ENCODE peak calls at places on chromosomes 2 and 18, in eight cellular contexts. J is AG10803, W is foreskin fibroblast, K is A673, S is Peyer's patch, L is cardiac muscle cell, U is astrocyte of the spinal cord, P is body of pancreas. Q is an unnamed sample.

GRCh38 chr2:100820346-100821254 is 661 bp downstream of the NPAS2 start:
- DNase-seq in J (no peak), W (peak; percentile 22), K (no peak), S (peak; percentile 64), L (no peak), U (no peak), P (peak; percentile 28), Q (peak; percentile 65)

GRCh38 chr18:64713284-64713683 is 564.4 kb upstream of the LINC00305 start:
- DNase-seq in J (no peak), W (no peak), K (no peak), S (peak; percentile 54), L (no peak), U (no peak), P (no peak), Q (no peak)

GRCh38 chr2:239801404-239802100 is 223.6 kb downstream of the NDUFA10 start:
- DNase-seq in J (no peak), W (no peak), K (no peak), S (peak; percentile 32), L (no peak), U (no peak), P (no peak), Q (peak; percentile 23)

GRCh38 chr2:171004363-171004762 is 75.3 kb downstream of the GORASP2 start:
- DNase-seq in J (no peak), W (no peak), K (no peak), S (no peak), L (no peak), U (no peak), P (no peak), Q (no peak)

GRCh38 chr2:135072125-135072997 is 20.3 kb downstream of the RAB3GAP1 start:
- DNase-seq in J (no peak), W (no peak), K (no peak), S (no peak), L (no peak), U (peak; percentile 44), P (no peak), Q (no peak)

GRCh38 chr2:37676274-37676673 is 4.8 kb upstream of the CDC42EP3 start:
- DNase-seq in J (no peak), W (peak; percentile 53), K (no peak), S (no peak), L (no peak), U (peak; percentile 79), P (no peak), Q (no peak)

GRCh38 chr2:32246911-32247310 is 17.8 kb downstream of the NLRC4 start:
- DNase-seq in J (no peak), W (no peak), K (no peak), S (peak; percentile 60), L (no peak), U (no peak), P (peak; percentile 71), Q (no peak)

GRCh38 chr18:10409041-10409440 is 45.4 kb upstream of the APCDD1 start:
- DNase-seq in J (no peak), W (no peak), K (no peak), S (no peak), L (no peak), U (no peak), P (no peak), Q (no peak)

GRCh38 chr2:95174031-95174430 is 8.4 kb downstream of the ZNF2 start:
- DNase-seq in J (no peak), W (no peak), K (no peak), S (no peak), L (no peak), U (no peak), P (no peak), Q (no peak)

GRCh38 chr2:2516386-2516785 is 185.3 kb upstream of the MYT1L start:
- DNase-seq in J (no peak), W (no peak), K (no peak), S (no peak), L (no peak), U (no peak), P (no peak), Q (no peak)

GRCh38 chr18:77177009-77177408 is 44.4 kb upstream of the MBP start:
- DNase-seq in J (peak; percentile 35), W (peak; percentile 41), K (no peak), S (no peak), L (no peak), U (peak; percentile 62), P (no peak), Q (no peak)

GRCh38 chr2:233414777-233415570 is 60.7 kb downstream of the DGKD start:
- DNase-seq in J (peak; percentile 39), W (peak; percentile 76), K (no peak), S (peak; percentile 81), L (no peak), U (peak; percentile 63), P (peak; percentile 23), Q (no peak)

GRCh38 chr2:127052771-127053691 is 53.9 kb downstream of the BIN1 start:
- DNase-seq in J (no peak), W (no peak), K (no peak), S (no peak), L (no peak), U (no peak), P (no peak), Q (no peak)

GRCh38 chr2:112646791-112647720 is 1.3 kb downstream of the SLC20A1 start:
- DNase-seq in J (no peak), W (no peak), K (peak; percentile 43), S (peak; percentile 51), L (peak; percentile 27), U (no peak), P (no peak), Q (no peak)

GRCh38 chr2:184067502-184067901 is 530.8 kb upstream of the ZNF804A start:
- DNase-seq in J (no peak), W (no peak), K (no peak), S (no peak), L (peak; percentile 5), U (no peak), P (peak; percentile 36), Q (no peak)

GRCh38 chr2:239433777-239434396 is 33.1 kb upstream of the HDAC4 start:
- DNase-seq in J (peak; percentile 21), W (peak; percentile 89), K (no peak), S (no peak), L (no peak), U (peak; percentile 32), P (no peak), Q (no peak)

DNA sequence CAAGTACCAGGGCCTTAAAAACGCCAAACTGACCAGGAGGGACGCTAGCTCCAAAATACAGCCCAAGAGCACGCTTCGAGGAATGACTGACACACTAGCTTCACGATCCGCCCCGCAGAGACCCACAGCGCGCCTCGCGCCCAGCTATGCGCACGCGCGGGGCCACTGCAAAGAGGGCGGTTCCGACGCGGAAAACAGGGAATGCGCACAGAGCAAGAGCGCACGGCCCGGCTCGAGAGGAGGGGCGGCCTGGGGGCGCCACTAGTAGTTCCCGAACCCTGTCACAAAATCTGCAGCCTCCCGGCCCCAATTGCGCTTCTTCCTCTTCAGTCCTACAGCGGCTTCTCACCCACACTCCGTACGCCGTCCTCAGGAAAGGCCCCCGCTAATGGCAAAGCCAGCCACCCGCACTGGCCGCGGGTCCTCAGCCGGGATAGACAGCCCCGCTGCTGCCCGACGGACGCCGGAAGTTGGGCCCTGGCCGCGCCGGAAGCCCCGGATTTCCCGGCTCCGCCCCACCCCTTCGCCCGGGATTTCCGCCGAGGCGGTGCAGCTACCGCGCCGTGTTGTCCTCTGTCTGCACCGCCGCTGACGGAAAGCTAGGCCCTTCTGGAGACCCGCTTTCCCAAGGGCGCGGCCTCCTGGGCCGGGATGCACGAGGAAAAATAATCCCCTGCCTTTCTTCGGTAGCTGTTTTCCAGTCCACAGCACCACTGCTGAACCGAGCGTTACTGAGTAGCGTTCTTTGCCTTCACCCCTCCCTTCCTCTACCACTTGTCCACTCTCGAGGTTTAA is at the start of gene HDHD2:
- DNase-seq in J (peak; percentile 70), W (peak; percentile 93), K (peak; percentile 94), S (peak; percentile 90), L (peak; percentile 86), U (peak; percentile 83), P (peak; percentile 83), Q (peak; percentile 94)
- H3K4me3 ChIP-seq in J (peak within 1 kb of the TSS; percentile 91), W (peak within 1 kb of the TSS; percentile 81), K (peak within 1 kb of the TSS; percentile 59), S (peak within 1 kb of the TSS; percentile 91), L (peak within 1 kb of the TSS; percentile 53), U (peak within 1 kb of the TSS; percentile 80), P (peak within 1 kb of the TSS; percentile 23), Q (peak within 1 kb of the TSS; percentile 86)

DNA sequence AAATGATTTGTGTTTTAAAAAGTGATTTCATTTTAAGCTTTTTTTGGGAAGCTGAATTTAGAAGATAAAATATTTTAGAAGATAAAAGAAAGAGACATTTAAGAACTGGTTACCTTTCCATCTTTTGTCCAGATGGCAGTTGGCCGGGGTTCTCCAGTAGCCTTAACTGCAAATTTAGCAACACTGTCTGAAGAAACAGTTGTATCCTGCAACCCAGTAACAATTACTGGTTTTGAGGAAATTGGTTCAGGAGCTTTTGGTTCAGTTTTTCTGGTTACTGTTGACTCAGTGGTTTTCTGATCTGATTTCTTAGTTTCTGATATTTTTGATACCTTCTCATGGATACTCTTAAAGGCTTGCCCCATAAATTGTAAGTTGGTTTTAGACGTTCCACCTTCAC is 49.9 kb downstream of the PLEKHA3 start:
- DNase-seq in J (no peak), W (no peak), K (no peak), S (no peak), L (no peak), U (no peak), P (no peak), Q (no peak)
- H3K4me3 ChIP-seq in J (no peak overlapping the region), W (no peak overlapping the region), K (no peak overlapping the region), S (no peak overlapping the region), L (no peak overlapping the region), U (no peak overlapping the region), P (no peak overlapping the region), Q (no peak overlapping the region)

DNA sequence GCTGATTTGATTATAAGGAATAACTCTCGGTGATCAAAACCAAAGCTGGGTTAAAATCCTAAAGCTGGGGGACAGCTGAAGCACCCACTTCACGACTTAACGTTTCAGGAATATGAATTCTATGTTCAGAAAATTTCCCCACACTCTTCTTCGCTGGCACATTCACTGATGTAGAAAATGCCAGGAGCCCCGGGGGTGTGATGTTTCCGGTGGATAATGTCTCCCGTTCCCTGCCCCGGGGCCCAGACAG is 191.4 kb upstream of the TCF4 start:
- DNase-seq in J (peak; percentile 50), W (no peak), K (peak; percentile 80), S (no peak), L (no peak), U (no peak), P (no peak), Q (no peak)
- H3K4me3 ChIP-seq in J (peak overlapping the region; percentile 69), W (peak overlapping the region; percentile 62), K (peak overlapping the region; percentile 60), S (peak overlapping the region; percentile 56), L (peak overlapping the region; percentile 40), U (peak overlapping the region; percentile 56), P (no peak overlapping the region), Q (peak overlapping the region; percentile 58)

GRCh38 chr2:102033028-102033749 is 41.4 kb downstream of the IL1R2 start:
- DNase-seq in J (peak; percentile 87), W (peak; percentile 59), K (no peak), S (peak; percentile 68), L (no peak), U (peak; percentile 96), P (peak; percentile 73), Q (peak; percentile 83)
- H3K4me3 ChIP-seq in J (no peak overlapping the region), W (no peak overlapping the region), K (no peak overlapping the region), S (no peak overlapping the region), L (no peak overlapping the region), U (no peak overlapping the region), P (no peak overlapping the region), Q (no peak overlapping the region)

GRCh38 chr2:223054193-223054781 is 2.3 kb downstream of the KCNE4 start:
- DNase-seq in J (peak; percentile 95), W (peak; percentile 73), K (peak; percentile 77), S (peak; percentile 59), L (no peak), U (peak; percentile 78), P (peak; percentile 37), Q (no peak)
- H3K4me3 ChIP-seq in J (peak overlapping the region; percentile 70), W (peak overlapping the region; percentile 63), K (peak overlapping the region; percentile 69), S (peak overlapping the region; percentile 45), L (no peak overlapping the region), U (peak overlapping the region; percentile 56), P (no peak overlapping the region), Q (no peak overlapping the region)

Q was measured in upper lobe of right lung.